ENCODE peak calls at places on chromosomes 3 and 15, in five cellular contexts. M is HFF-Myc, S is NCI-H774, R is BE2C, H is GM04503. T is an unnamed sample.

GRCh38 chr15:88630141-88630721 is 8.6 kb upstream of the ISG20 start:
- DNase-seq in S (no peak), M (no peak), R (no peak), H (no peak), T (no peak)

GRCh38 chr15:36370735-36371115 is 208.7 kb upstream of the CDIN1 start:
- DNase-seq in R (no peak), S (no peak), M (no peak), H (peak), T (no peak)

GRCh38 chr15:101525087-101525669 is 35.7 kb upstream of the PCSK6 start:
- DNase-seq in M (no peak), R (no peak), H (no peak), S (no peak), T (no peak)

GRCh38 chr15:100672959-100673358 is 70.6 kb downstream of the ASB7 start:
- DNase-seq in M (no peak), S (no peak), H (no peak), R (no peak), T (no peak)

GRCh38 chr3:15384510-15385237 is 42.7 kb downstream of the METTL6 start:
- DNase-seq in R (no peak), S (no peak), M (no peak), H (no peak), T (peak)

GRCh38 chr3:190269096-190269495 is 53.1 kb downstream of the CLDN1 start:
- DNase-seq in H (no peak), M (no peak), R (no peak), S (no peak), T (no peak)

GRCh38 chr15:67843571-67844387 is 3.9 kb upstream of the RNU6-1 start:
- DNase-seq in R (no peak), M (no peak), S (no peak), H (no peak), T (peak)

GRCh38 chr3:12677616-12678015 is 13.7 kb upstream of the RAF1 start:
- DNase-seq in M (no peak), S (no peak), H (no peak), R (no peak), T (no peak)

GRCh38 chr15:95994418-95994817 is 336.1 kb upstream of the NR2F2 start:
- DNase-seq in S (no peak), R (no peak), M (peak), H (no peak), T (no peak)